ENCODE peak calls at places on chromosomes 12 and 14, in seven cellular contexts. A is psoas muscle, U is right atrium auricular region, V is GM23248, C is BE2C, K is A549, W is HCT116. Z is an unnamed sample. For H3K9me3, the result is how much of the 10 kb centered on the place peaks cover.

GRCh38 chr14:102316048-102316745 is 3.3 kb upstream of the ZNF839 start:
- DNase-seq in W (no peak), K (peak), C (peak), U (no peak), A (no peak), V (peak), Z (peak)

GRCh38 chr14:100320157-100320856 is 2.8 kb upstream of the SLC25A47 start:
- DNase-seq in U (no peak), C (no peak), V (no peak), K (no peak), A (no peak), W (no peak), Z (no peak)

GRCh38 chr12:47736877-47737676 is 11.8 kb upstream of the ENDOU start:
- DNase-seq in W (no peak), K (no peak), A (peak), U (peak), V (peak), C (peak), Z (peak)

GRCh38 chr12:75954076-75954475 is 77.5 kb downstream of the PHLDA1 start:
- DNase-seq in C (no peak), U (no peak), W (peak), A (no peak), K (peak), V (peak), Z (no peak)

GRCh38 chr12:70365398-70365647 is 767 bp upstream of the KCNMB4 start:
- DNase-seq in K (no peak), C (no peak), V (no peak), U (no peak), A (no peak), W (no peak), Z (no peak)

GRCh38 chr14:60161176-60162107 is 3.8 kb downstream of the DHRS7 start:
- DNase-seq in W (no peak), C (no peak), K (no peak), U (peak), V (peak), A (peak), Z (peak)

GRCh38 chr14:49512147-49512551 is 74.0 kb downstream of the RPS29 start:
- DNase-seq in C (no peak), U (no peak), W (peak), K (peak), V (peak), A (no peak), Z (no peak)

GRCh38 chr14:33734387-33734786 is 216.5 kb downstream of the EGLN3 start:
- DNase-seq in V (no peak), U (no peak), A (no peak), K (no peak), C (no peak), W (no peak), Z (no peak)

GRCh38 chr12:57772429-57773322 is at the start of gene EEF1AKMT3:
- DNase-seq in K (no peak), V (peak), W (no peak), C (peak), U (no peak), A (peak), Z (peak)

GRCh38 chr14:97626088-97626487 is 828.9 kb downstream of the VRK1 start:
- DNase-seq in V (no peak), K (no peak), W (no peak), U (no peak), C (no peak), A (no peak), Z (no peak)

GRCh38 chr14:34837801-34838322 is 37.3 kb downstream of the BAZ1A start:
- DNase-seq in A (no peak), W (no peak), C (no peak), U (no peak), V (no peak), K (peak), Z (no peak)

GRCh38 chr14:78612666-78613065 is 442.5 kb downstream of the NRXN3 start:
- DNase-seq in U (no peak), C (no peak), W (no peak), A (no peak), K (no peak), V (peak), Z (no peak)

GRCh38 chr12:118356809-118357326 is 15.8 kb downstream of the TAOK3 start:
- DNase-seq in W (no peak), U (no peak), K (peak), A (no peak), C (no peak), V (peak), Z (no peak)

GRCh38 chr12:79690606-79691298 is at the start of gene PAWR:
- DNase-seq in K (peak), V (peak), A (peak), U (no peak), C (peak), W (peak), Z (peak)

GRCh38 chr14:47705683-47706082 is 30.3 kb upstream of the MDGA2 start:
- DNase-seq in C (no peak), A (no peak), W (no peak), U (no peak), V (no peak), K (no peak), Z (no peak)

GRCh38 chr12:5713599-5714001 is 231.5 kb downstream of the ANO2 start:
- DNase-seq in A (peak), C (no peak), V (no peak), U (peak), W (no peak), K (no peak), Z (no peak)

GRCh38 chr12:123532808-123533649 is 490 bp downstream of the RILPL1 start:
- DNase-seq in U (no peak), A (peak), W (no peak), K (peak), C (peak), V (peak), Z (peak)

GRCh38 chr14:24837280-24838046 is 203.5 kb upstream of the GZMB start:
- DNase-seq in W (no peak), V (peak), U (no peak), A (no peak), C (no peak), K (no peak), Z (no peak)

GRCh38 chr14:42353315-42353714 is 746.6 kb downstream of the LRFN5 start:
- DNase-seq in K (no peak), A (no peak), W (no peak), C (no peak), U (no peak), V (no peak), Z (no peak)

GRCh38 chr14:64773046-64773445 is 68.8 kb downstream of the PLEKHG3 start:
- DNase-seq in K (no peak), C (no peak), A (no peak), V (no peak), W (no peak), U (no peak), Z (no peak)

GRCh38 chr14:35393826-35394225 is 10.7 kb downstream of the NFKBIA start:
- DNase-seq in V (no peak), A (no peak), K (no peak), W (no peak), C (no peak), U (no peak), Z (peak)

GRCh38 chr14:65131176-65131765 is 29.0 kb upstream of the MAX start:
- DNase-seq in A (no peak), U (no peak), K (peak), W (peak), V (peak), C (no peak), Z (no peak)

GRCh38 chr12:7806863-7807487 is 17.8 kb downstream of the NANOG start:
- DNase-seq in K (peak), W (peak), A (peak), V (peak), C (peak), U (peak), Z (peak)

GRCh38 chr14:79915411-79915810 is 295.9 kb downstream of the DIO2 start:
- DNase-seq in U (no peak), W (no peak), C (no peak), A (no peak), K (no peak), V (no peak), Z (no peak)

GRCh38 chr14:89721991-89722390 is 232.5 kb downstream of the EFCAB11 start:
- DNase-seq in V (peak), U (no peak), W (no peak), K (peak), C (no peak), A (no peak), Z (no peak)

GRCh38 chr12:52280319-52280795 is 5.9 kb downstream of the KRT86 start:
- DNase-seq in K (peak), A (peak), V (peak), C (no peak), U (peak), W (peak), Z (no peak)

GRCh38 chr12:31629756-31630732 is 29.4 kb upstream of the ETFBKMT start:
- DNase-seq in A (peak), U (no peak), K (no peak), W (no peak), V (peak), C (no peak), Z (no peak)

GRCh38 chr14:101519090-101519489 is 42.2 kb upstream of the DIO3 start:
- DNase-seq in A (peak), K (no peak), W (no peak), V (no peak), U (peak), C (no peak), Z (no peak)

GRCh38 chr12:5333096-5333495 is 98.8 kb upstream of the NTF3 start:
- DNase-seq in U (no peak), C (no peak), K (no peak), W (no peak), A (peak), V (no peak), Z (no peak)

GRCh38 chr12:14058717-14059116 is 77.3 kb upstream of the GRIN2B start:
- DNase-seq in U (no peak), A (no peak), C (no peak), K (no peak), V (no peak), W (no peak), Z (no peak)

GRCh38 chr14:61700104-61700886 is 5.0 kb downstream of the HIF1A start:
- DNase-seq in V (peak), C (no peak), A (no peak), W (no peak), U (no peak), K (no peak), Z (no peak)

GRCh38 chr12:85683051-85683450 is 153.2 kb downstream of the RASSF9 start:
- DNase-seq in U (no peak), A (no peak), V (no peak), W (no peak), K (no peak), C (no peak), Z (no peak)

GRCh38 chr12:60724984-60725383 is 1129.2 kb downstream of the SLC16A7 start:
- DNase-seq in W (no peak), K (no peak), U (no peak), A (no peak), V (no peak), C (no peak), Z (no peak)

GRCh38 chr12:113831016-113831415 is 135.1 kb downstream of the RBM19 start:
- DNase-seq in A (no peak), V (no peak), W (no peak), C (no peak), U (no peak), K (no peak), Z (no peak)

GRCh38 chr12:51219345-51219744 is 1.5 kb upstream of the POU6F1 start:
- DNase-seq in A (no peak), W (no peak), V (no peak), C (no peak), U (no peak), K (no peak), Z (no peak)

GRCh38 chr14:92863281-92863680 is 59.7 kb upstream of the CHGA start:
- DNase-seq in K (no peak), W (no peak), A (no peak), C (no peak), U (no peak), V (no peak), Z (no peak)

GRCh38 chr12:29148958-29149690 is at the start of gene FAR2:
- DNase-seq in V (peak), W (no peak), K (peak), A (peak), U (no peak), C (peak), Z (peak)
- H3K4me3 ChIP-seq in V (peak), W (peak), K (peak), A (peak), U (peak), C (peak), Z (peak)

GRCh38 chr12:92977326-92977725 is 48.2 kb upstream of the EEA1 start:
- DNase-seq in C (no peak), W (no peak), V (no peak), U (no peak), K (no peak), A (no peak), Z (no peak)
- H3K9me3 ChIP-seq in C (under half), W (under half), V (under half), U (under half), K (under half), A (under half), Z (under half)

GRCh38 chr12:82691513-82691912 is 4.8 kb downstream of the TMTC2 start:
- DNase-seq in C (no peak), A (no peak), V (no peak), K (no peak), U (no peak), W (no peak), Z (no peak)

GRCh38 chr12:82696543-82696942 is 9.8 kb downstream of the TMTC2 start:
- DNase-seq in V (no peak), K (no peak), W (no peak), A (no peak), C (no peak), U (no peak), Z (no peak)

GRCh38 chr12:82694276-82694675 is 7.6 kb downstream of the TMTC2 start:
- DNase-seq in V (no peak), A (no peak), C (no peak), K (no peak), W (no peak), U (no peak), Z (no peak)

GRCh38 chr12:82695531-82695930 is 8.8 kb downstream of the TMTC2 start:
- DNase-seq in U (no peak), V (peak), W (no peak), K (no peak), C (no peak), A (no peak), Z (peak)

GRCh38 chr12:82694970-82695369 is 8.3 kb downstream of the TMTC2 start:
- DNase-seq in C (no peak), A (no peak), K (no peak), U (no peak), W (no peak), V (peak), Z (no peak)
- H3K4me3 ChIP-seq in C (no peak), A (no peak), K (no peak), U (no peak), W (no peak), V (no peak), Z (no peak)

GRCh38 chr12:16135323-16135722 is 142.2 kb downstream of the SLC15A5 start:
- DNase-seq in U (no peak), A (no peak), V (no peak), K (no peak), C (no peak), W (no peak), Z (no peak)
- H3K9me3 ChIP-seq in U (under half), A (under half), V (under half), K (under half), C (under half), W (under half), Z (under half)

DNA sequence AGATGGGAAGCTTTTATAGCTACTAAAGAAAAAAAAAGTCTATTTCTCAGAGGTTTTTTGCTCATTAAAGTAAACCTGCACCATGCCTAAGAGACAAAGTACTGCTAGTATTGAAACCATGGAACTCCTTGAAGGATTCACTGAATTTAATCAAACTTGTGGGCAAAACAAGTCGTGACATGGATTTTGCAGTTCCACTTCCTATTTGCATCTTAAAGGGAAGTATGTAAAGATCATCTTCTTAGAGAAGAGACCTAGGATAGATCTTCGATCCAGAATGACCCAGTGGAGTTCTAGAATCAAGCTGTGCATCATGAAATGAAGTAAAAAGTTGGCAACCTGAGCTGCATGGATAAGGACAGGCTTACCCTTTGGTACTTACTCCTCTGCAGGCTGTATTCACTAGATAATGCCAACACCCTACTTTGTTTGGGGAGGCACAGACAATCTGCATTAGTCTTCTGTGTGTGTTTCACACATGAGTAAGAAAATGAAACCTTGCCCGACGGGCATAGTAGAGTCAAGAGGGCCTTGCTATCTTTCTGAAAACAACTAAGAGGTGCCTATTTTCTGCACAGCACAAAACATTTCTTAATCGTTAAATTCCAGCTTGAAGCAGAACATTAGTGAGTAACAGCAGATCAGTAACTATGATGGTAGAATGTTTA is 1.9 kb downstream of the GNG2 start:
- DNase-seq in V (peak), U (no peak), K (no peak), W (no peak), C (no peak), A (no peak), Z (no peak)
- H3K4me3 ChIP-seq in V (peak), U (peak), K (no peak), W (no peak), C (peak), A (peak), Z (no peak)

GRCh38 chr12:132393245-132393795 is 63.9 kb upstream of the GALNT9 start:
- DNase-seq in C (no peak), A (no peak), V (peak), K (peak), U (no peak), W (peak), Z (no peak)
- H3K9me3 ChIP-seq in C (under half), A (under half), V (under half), K (under half), U (under half), W (under half), Z (under half)

GRCh38 chr12:131035268-131035681 is 81.6 kb downstream of the ADGRD1 start:
- DNase-seq in V (no peak), A (no peak), U (no peak), K (no peak), W (no peak), C (no peak), Z (no peak)
- H3K4me3 ChIP-seq in V (no peak), A (no peak), U (no peak), K (no peak), W (no peak), C (no peak), Z (no peak)

GRCh38 chr12:34349673-34349961 is 327.3 kb downstream of the ALG10 start:
- DNase-seq in W (no peak), K (no peak), U (no peak), A (no peak), V (no peak), C (no peak), Z (no peak)
- H3K9me3 ChIP-seq in W (under half), K (under half), U (under half), A (under half), V (under half), C (under half), Z (under half)

Z was measured in HAP-1.